ENCODE peak calls at places on chromosomes 7 and 10, in seven cellular contexts. E is heart left ventricle, W is uterus, U is adrenal gland, Q is endothelial cell of umbilical vein, O is spleen, M is IMR-90. R is an unnamed sample.

GRCh38 chr7:156058248-156058647 is 246.0 kb upstream of the SHH start:
- DNase-seq in M (no peak), W (no peak), U (no peak), O (no peak), E (no peak), Q (no peak), R (no peak)

GRCh38 chr10:93173867-93174845 is 100.5 kb downstream of the CYP26A1 start:
- DNase-seq in U (no peak), Q (no peak), W (no peak), E (no peak), O (no peak), M (no peak), R (no peak)

GRCh38 chr10:110334061-110334656 is 29.4 kb upstream of the SMNDC1 start:
- DNase-seq in E (no peak), W (no peak), O (no peak), Q (no peak), U (no peak), M (no peak), R (no peak)

GRCh38 chr7:92576296-92576695 is 13.9 kb downstream of the FAM133B start:
- DNase-seq in Q (no peak), U (no peak), O (no peak), E (no peak), M (no peak), W (no peak), R (no peak)

GRCh38 chr7:66099551-66100407 is 14.9 kb upstream of the CRCP start:
- DNase-seq in Q (peak), U (peak), M (peak), W (peak), E (peak), O (peak), R (no peak)

GRCh38 chr7:66927348-66927948 is 6.4 kb downstream of the TMEM248 start:
- DNase-seq in O (no peak), E (no peak), Q (no peak), U (peak), M (no peak), W (no peak), R (no peak)

GRCh38 chr10:94005050-94005449 is 11.3 kb downstream of the PLCE1 start:
- DNase-seq in U (no peak), W (no peak), M (peak), Q (no peak), E (no peak), O (no peak), R (no peak)

GRCh38 chr10:49601857-49602256 is 8.3 kb upstream of the SLC18A3 start:
- DNase-seq in O (peak), W (no peak), U (no peak), E (no peak), M (peak), Q (no peak), R (peak)

GRCh38 chr7:127657500-127657899 is 5.5 kb downstream of the SND1 start:
- DNase-seq in O (no peak), M (no peak), E (no peak), U (no peak), Q (no peak), W (no peak), R (no peak)

GRCh38 chr10:35451103-35452016 is 115.1 kb downstream of the CCNY start:
- DNase-seq in O (no peak), E (no peak), Q (no peak), U (no peak), M (peak), W (no peak), R (peak)

GRCh38 chr10:120705306-120705705 is 145.9 kb upstream of the WDR11 start:
- DNase-seq in E (no peak), M (no peak), Q (no peak), O (no peak), W (no peak), U (no peak), R (no peak)
- TF ChIP-seq POLR2A in E (no peak), M (no peak), Q (no peak), O (no peak), W (no peak), U (no peak), R (no peak)

GRCh38 chr10:71235808-71236207 is 23.4 kb downstream of the UNC5B start:
- DNase-seq in U (no peak), Q (no peak), M (no peak), E (no peak), O (no peak), W (no peak), R (no peak)

GRCh38 chr10:71236822-71237682 is 24.7 kb downstream of the UNC5B start:
- DNase-seq in W (no peak), Q (no peak), M (no peak), U (no peak), E (no peak), O (no peak), R (no peak)

GRCh38 chr10:71234970-71235681 is 22.8 kb downstream of the UNC5B start:
- DNase-seq in U (peak), O (no peak), M (peak), E (peak), Q (no peak), W (peak), R (no peak)

GRCh38 chr10:71237843-71238623 is 25.7 kb downstream of the UNC5B start:
- DNase-seq in O (no peak), M (no peak), Q (no peak), E (no peak), W (no peak), U (no peak), R (no peak)

DNA sequence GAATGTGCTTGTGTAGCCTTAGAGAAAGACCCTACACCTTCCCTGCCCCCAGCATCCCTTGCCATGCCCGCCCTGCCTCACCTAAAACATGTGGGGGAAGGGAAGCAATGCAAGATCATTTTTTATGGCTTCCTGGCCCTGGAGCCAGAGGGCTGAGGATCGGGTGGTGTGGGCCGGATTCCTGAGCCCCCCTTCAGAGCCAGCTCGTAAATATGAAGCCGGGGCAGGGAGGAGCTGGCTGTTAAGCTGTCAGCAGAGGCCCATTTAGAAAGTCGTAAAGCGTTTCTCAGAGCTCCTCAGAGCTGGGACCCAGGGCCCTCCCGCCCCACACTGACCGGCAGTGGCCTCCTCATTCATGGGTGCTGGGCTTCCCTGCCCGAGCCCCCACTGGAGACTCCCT is 23.9 kb downstream of the UNC5B start:
- DNase-seq in E (no peak), U (no peak), O (no peak), W (peak), Q (no peak), M (no peak), R (no peak)
- TF ChIP-seq POLR2A in E (no peak), U (no peak), O (no peak), W (no peak), Q (no peak), M (no peak), R (no peak)

GRCh38 chr10:17238445-17239275 is 10.6 kb downstream of the VIM start:
- DNase-seq in E (no peak), Q (peak), U (no peak), W (no peak), M (peak), O (no peak), R (no peak)
- TF ChIP-seq POLR2A in E (no peak), Q (peak), U (no peak), W (no peak), M (peak), O (no peak), R (no peak)

GRCh38 chr10:102743588-102744373 is at the start of gene WBP1L:
- DNase-seq in M (peak), U (peak), W (peak), Q (peak), O (peak), E (peak), R (peak)
- TF ChIP-seq POLR2A in M (peak), U (peak), W (peak), Q (peak), O (no peak), E (peak), R (peak)

GRCh38 chr10:117184296-117184695 is 13.0 kb upstream of the KCNK18 start:
- DNase-seq in U (no peak), W (no peak), O (no peak), M (no peak), E (no peak), Q (no peak), R (no peak)

GRCh38 chr10:117184821-117185220 is 12.5 kb upstream of the KCNK18 start:
- DNase-seq in M (no peak), E (no peak), W (no peak), U (no peak), O (no peak), Q (no peak), R (no peak)

GRCh38 chr10:117186832-117187615 is 10.3 kb upstream of the KCNK18 start:
- DNase-seq in U (no peak), M (peak), Q (no peak), E (no peak), O (no peak), W (no peak), R (no peak)

GRCh38 chr10:117189557-117189956 is 7.7 kb upstream of the KCNK18 start:
- DNase-seq in W (no peak), Q (no peak), O (peak), E (no peak), M (no peak), U (no peak), R (no peak)

GRCh38 chr10:117188399-117188798 is 8.9 kb upstream of the KCNK18 start:
- DNase-seq in U (no peak), Q (no peak), O (no peak), W (no peak), E (no peak), M (no peak), R (no peak)
- TF ChIP-seq POLR2A in U (no peak), Q (no peak), O (no peak), W (no peak), E (no peak), M (no peak), R (no peak)

GRCh38 chr10:101065479-101066145 is 3.8 kb downstream of the KAZALD1 start:
- DNase-seq in M (peak), O (no peak), W (no peak), Q (no peak), E (no peak), U (no peak), R (peak)

GRCh38 chr10:101067356-101068083 is 5.7 kb downstream of the KAZALD1 start:
- DNase-seq in Q (peak), M (peak), O (peak), E (peak), W (peak), U (peak), R (peak)

GRCh38 chr10:101064415-101065030 is 2.7 kb downstream of the KAZALD1 start:
- DNase-seq in U (no peak), W (no peak), Q (no peak), O (no peak), M (no peak), E (no peak), R (no peak)

GRCh38 chr10:101066890-101067355 is 5.1 kb downstream of the KAZALD1 start:
- DNase-seq in U (no peak), Q (no peak), O (no peak), M (no peak), E (no peak), W (no peak), R (no peak)

DNA sequence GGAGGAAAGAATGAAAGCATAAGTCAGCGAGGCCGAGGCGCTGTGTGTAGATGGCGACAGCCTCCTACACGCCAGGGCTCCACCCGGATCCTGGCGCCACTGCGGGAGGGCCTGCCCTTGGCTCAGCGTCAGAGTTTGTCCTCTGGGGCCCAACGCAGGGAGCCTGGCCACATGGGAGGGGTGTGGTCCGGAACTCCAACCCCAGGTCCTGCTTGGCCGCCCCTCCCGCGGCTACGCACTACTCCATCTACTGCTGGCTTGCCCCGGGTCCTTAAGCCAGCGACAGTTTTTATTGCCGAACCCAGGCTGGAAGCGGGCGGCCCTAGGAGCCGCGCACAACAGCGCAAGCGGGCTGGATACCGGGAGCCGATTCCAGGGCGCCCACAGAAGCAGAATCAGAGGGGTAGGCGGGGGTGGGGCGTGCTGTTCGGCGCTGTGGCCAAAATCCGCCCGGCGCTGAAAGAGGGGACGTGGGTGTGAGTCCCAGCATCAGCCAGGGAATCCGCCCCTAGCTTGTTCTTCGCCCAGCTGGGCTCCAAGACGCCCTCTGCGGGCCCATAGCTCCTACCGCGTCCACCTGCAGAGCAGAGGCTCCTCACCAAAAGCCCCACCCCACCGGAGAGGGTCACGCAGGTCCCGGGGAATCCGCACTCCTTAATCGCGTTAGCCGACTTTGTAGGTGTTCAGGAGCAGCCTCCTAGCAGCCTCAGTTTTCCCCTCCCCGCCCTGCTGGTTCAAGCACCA is 4.5 kb downstream of the KAZALD1 start:
- DNase-seq in W (peak), E (peak), O (peak), M (peak), Q (peak), U (peak), R (peak)
- TF ChIP-seq POLR2A in W (peak), E (peak), O (no peak), M (no peak), Q (no peak), U (no peak), R (peak)